ENCODE peak calls at places on chromosomes 11 and 22, in ten cellular contexts. One of them, this sample, is unnamed. For H3K9me2, the result is how much of the 10 kb centered on the place peaks cover.

GRCh38 chr11:72236774-72237111 is 7.2 kb downstream of the PHOX2A start:
- DNase-seq in HCT116: no peak
- DNase-seq in Karpas-422: no peak
- DNase-seq in MM.1S: no peak
- DNase-seq in GM23338: no peak
- DNase-seq in hepatocyte: no peak
- DNase-seq in GM23248: no peak
- DNase-seq in OCI-LY7: no peak
- DNase-seq in PC-3: no peak
- DNase-seq in PC-9: no peak
- DNase-seq in this sample: no peak

GRCh38 chr11:44637477-44637876 is 72.0 kb downstream of the CD82 start:
- DNase-seq in HCT116: no peak
- DNase-seq in Karpas-422: no peak
- DNase-seq in MM.1S: no peak
- DNase-seq in GM23338: no peak
- DNase-seq in hepatocyte: no peak
- DNase-seq in GM23248: peak
- DNase-seq in OCI-LY7: no peak
- DNase-seq in PC-3: no peak
- DNase-seq in PC-9: no peak
- DNase-seq in this sample: no peak

GRCh38 chr22:37095113-37095512 is 14.4 kb downstream of the TMPRSS6 start:
- DNase-seq in HCT116: no peak
- DNase-seq in Karpas-422: no peak
- DNase-seq in MM.1S: no peak
- DNase-seq in GM23338: no peak
- DNase-seq in hepatocyte: no peak
- DNase-seq in GM23248: no peak
- DNase-seq in OCI-LY7: no peak
- DNase-seq in PC-3: no peak
- DNase-seq in PC-9: no peak
- DNase-seq in this sample: no peak

GRCh38 chr22:43823353-43823908 is 11.3 kb upstream of the EFCAB6 start:
- DNase-seq in HCT116: no peak
- DNase-seq in Karpas-422: no peak
- DNase-seq in MM.1S: no peak
- DNase-seq in GM23338: peak
- DNase-seq in hepatocyte: peak
- DNase-seq in GM23248: no peak
- DNase-seq in OCI-LY7: no peak
- DNase-seq in PC-3: peak
- DNase-seq in PC-9: peak
- DNase-seq in this sample: no peak

GRCh38 chr22:43925433-43926348 is 2.1 kb downstream of the PNPLA3 start:
- DNase-seq in HCT116: no peak
- DNase-seq in Karpas-422: no peak
- DNase-seq in MM.1S: no peak
- DNase-seq in GM23338: peak
- DNase-seq in hepatocyte: peak
- DNase-seq in GM23248: no peak
- DNase-seq in OCI-LY7: no peak
- DNase-seq in PC-3: no peak
- DNase-seq in PC-9: no peak
- DNase-seq in this sample: no peak

GRCh38 chr11:57276169-57276854 is 39.3 kb upstream of the APLNR start:
- DNase-seq in HCT116: no peak
- DNase-seq in Karpas-422: no peak
- DNase-seq in MM.1S: no peak
- DNase-seq in GM23338: no peak
- DNase-seq in hepatocyte: no peak
- DNase-seq in GM23248: no peak
- DNase-seq in OCI-LY7: no peak
- DNase-seq in PC-3: no peak
- DNase-seq in PC-9: peak
- DNase-seq in this sample: no peak

GRCh38 chr11:131661137-131661536 is 290.7 kb downstream of the NTM start:
- DNase-seq in HCT116: no peak
- DNase-seq in Karpas-422: no peak
- DNase-seq in MM.1S: no peak
- DNase-seq in GM23338: no peak
- DNase-seq in hepatocyte: no peak
- DNase-seq in GM23248: peak
- DNase-seq in OCI-LY7: no peak
- DNase-seq in PC-3: no peak
- DNase-seq in PC-9: no peak
- DNase-seq in this sample: no peak

GRCh38 chr11:17036666-17037658 is 22.7 kb upstream of the PLEKHA7 start:
- DNase-seq in HCT116: peak
- DNase-seq in Karpas-422: peak
- DNase-seq in MM.1S: no peak
- DNase-seq in GM23338: peak
- DNase-seq in hepatocyte: peak
- DNase-seq in GM23248: no peak
- DNase-seq in OCI-LY7: peak
- DNase-seq in PC-3: peak
- DNase-seq in PC-9: no peak
- DNase-seq in this sample: no peak

GRCh38 chr11:69887330-69887729 is 68.1 kb upstream of the FGF3 start:
- DNase-seq in HCT116: no peak
- DNase-seq in Karpas-422: no peak
- DNase-seq in MM.1S: no peak
- DNase-seq in GM23338: no peak
- DNase-seq in hepatocyte: no peak
- DNase-seq in GM23248: no peak
- DNase-seq in OCI-LY7: no peak
- DNase-seq in PC-3: no peak
- DNase-seq in PC-9: no peak
- DNase-seq in this sample: no peak

GRCh38 chr11:69890476-69890875 is 71.3 kb upstream of the FGF3 start:
- DNase-seq in HCT116: no peak
- DNase-seq in Karpas-422: no peak
- DNase-seq in MM.1S: no peak
- DNase-seq in GM23338: no peak
- DNase-seq in hepatocyte: no peak
- DNase-seq in GM23248: no peak
- DNase-seq in OCI-LY7: no peak
- DNase-seq in PC-3: no peak
- DNase-seq in PC-9: no peak
- DNase-seq in this sample: no peak

GRCh38 chr11:69887841-69888670 is 68.8 kb upstream of the FGF3 start:
- DNase-seq in HCT116: no peak
- DNase-seq in Karpas-422: no peak
- DNase-seq in MM.1S: no peak
- DNase-seq in GM23338: no peak
- DNase-seq in hepatocyte: no peak
- DNase-seq in GM23248: no peak
- DNase-seq in OCI-LY7: no peak
- DNase-seq in PC-3: no peak
- DNase-seq in PC-9: no peak
- DNase-seq in this sample: no peak

GRCh38 chr11:69889400-69890372 is 70.5 kb upstream of the FGF3 start:
- DNase-seq in HCT116: no peak
- DNase-seq in Karpas-422: no peak
- DNase-seq in MM.1S: no peak
- DNase-seq in GM23338: peak
- DNase-seq in hepatocyte: no peak
- DNase-seq in GM23248: no peak
- DNase-seq in OCI-LY7: no peak
- DNase-seq in PC-3: no peak
- DNase-seq in PC-9: no peak
- DNase-seq in this sample: no peak

DNA sequence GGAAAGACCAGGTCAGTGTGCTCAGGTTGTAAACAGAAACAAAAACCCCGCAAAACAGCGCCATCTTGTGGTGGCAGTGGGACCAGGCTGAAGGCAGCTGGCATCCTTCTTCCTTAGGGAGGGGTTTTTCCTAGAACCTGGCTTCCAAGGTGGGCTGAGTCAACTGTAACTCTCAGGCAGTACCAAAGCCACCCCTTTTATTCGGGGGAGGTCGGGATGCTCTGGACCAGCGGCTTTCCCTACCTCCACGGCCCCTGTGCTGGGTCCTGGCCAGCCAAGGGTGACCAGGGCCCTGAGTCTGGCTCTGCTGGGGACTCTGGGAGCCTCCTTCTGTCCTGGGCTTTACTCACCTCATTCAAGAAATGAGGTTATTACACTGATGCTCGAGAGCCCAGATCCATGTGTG is 69.5 kb upstream of the FGF3 start:
- DNase-seq in HCT116: peak
- DNase-seq in Karpas-422: peak
- DNase-seq in MM.1S: peak
- DNase-seq in GM23338: peak
- DNase-seq in hepatocyte: peak
- DNase-seq in GM23248: peak
- DNase-seq in OCI-LY7: peak
- DNase-seq in PC-3: peak
- DNase-seq in PC-9: peak
- DNase-seq in this sample: peak
- H3K9me2 ChIP-seq in HCT116: under half
- H3K9me2 ChIP-seq in Karpas-422: under half
- H3K9me2 ChIP-seq in MM.1S: under half
- H3K9me2 ChIP-seq in GM23338: under half
- H3K9me2 ChIP-seq in hepatocyte: under half
- H3K9me2 ChIP-seq in GM23248: under half
- H3K9me2 ChIP-seq in OCI-LY7: under half
- H3K9me2 ChIP-seq in PC-3: under half
- H3K9me2 ChIP-seq in PC-9: under half
- H3K9me2 ChIP-seq in this sample: under half

GRCh38 chr11:117900720-117901440 is 24.4 kb upstream of the FXYD6 start:
- DNase-seq in HCT116: no peak
- DNase-seq in Karpas-422: no peak
- DNase-seq in MM.1S: no peak
- DNase-seq in GM23338: no peak
- DNase-seq in hepatocyte: no peak
- DNase-seq in GM23248: no peak
- DNase-seq in OCI-LY7: no peak
- DNase-seq in PC-3: no peak
- DNase-seq in PC-9: no peak
- DNase-seq in this sample: no peak
- H3K9me2 ChIP-seq in HCT116: under half
- H3K9me2 ChIP-seq in Karpas-422: under half
- H3K9me2 ChIP-seq in MM.1S: under half
- H3K9me2 ChIP-seq in GM23338: under half
- H3K9me2 ChIP-seq in hepatocyte: under half
- H3K9me2 ChIP-seq in GM23248: under half
- H3K9me2 ChIP-seq in OCI-LY7: under half
- H3K9me2 ChIP-seq in PC-3: under half
- H3K9me2 ChIP-seq in PC-9: under half
- H3K9me2 ChIP-seq in this sample: under half

GRCh38 chr11:26910192-26910591 is 83.7 kb upstream of the FIBIN start:
- DNase-seq in HCT116: no peak
- DNase-seq in Karpas-422: no peak
- DNase-seq in MM.1S: no peak
- DNase-seq in GM23338: no peak
- DNase-seq in hepatocyte: no peak
- DNase-seq in GM23248: no peak
- DNase-seq in OCI-LY7: no peak
- DNase-seq in PC-3: no peak
- DNase-seq in PC-9: no peak
- DNase-seq in this sample: no peak

GRCh38 chr11:26916805-26917204 is 77.1 kb upstream of the FIBIN start:
- DNase-seq in HCT116: no peak
- DNase-seq in Karpas-422: no peak
- DNase-seq in MM.1S: no peak
- DNase-seq in GM23338: no peak
- DNase-seq in hepatocyte: no peak
- DNase-seq in GM23248: no peak
- DNase-seq in OCI-LY7: no peak
- DNase-seq in PC-3: no peak
- DNase-seq in PC-9: no peak
- DNase-seq in this sample: no peak

GRCh38 chr11:26909429-26910009 is 84.4 kb upstream of the FIBIN start:
- DNase-seq in HCT116: no peak
- DNase-seq in Karpas-422: no peak
- DNase-seq in MM.1S: no peak
- DNase-seq in GM23338: no peak
- DNase-seq in hepatocyte: no peak
- DNase-seq in GM23248: no peak
- DNase-seq in OCI-LY7: no peak
- DNase-seq in PC-3: no peak
- DNase-seq in PC-9: no peak
- DNase-seq in this sample: no peak

DNA sequence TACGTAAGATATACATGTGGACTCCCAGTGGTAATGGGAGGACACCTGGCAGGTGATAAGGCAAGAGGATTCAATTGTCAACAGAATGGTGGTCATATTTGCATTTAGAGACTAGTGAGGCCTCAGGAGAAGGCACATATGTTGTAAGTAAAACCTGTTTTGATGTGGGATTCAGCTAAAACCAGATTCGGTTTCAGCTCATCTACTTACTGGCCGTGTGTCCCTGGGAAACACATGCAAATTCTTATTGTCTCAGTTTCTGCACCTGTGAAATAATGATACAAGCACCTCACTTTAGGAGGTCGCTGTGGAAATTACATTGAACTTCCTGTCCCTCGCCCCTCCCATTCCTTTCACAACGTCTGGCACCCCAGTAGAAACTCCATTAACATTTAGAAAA is 78.9 kb upstream of the FIBIN start:
- DNase-seq in HCT116: no peak
- DNase-seq in Karpas-422: no peak
- DNase-seq in MM.1S: peak
- DNase-seq in GM23338: peak
- DNase-seq in hepatocyte: no peak
- DNase-seq in GM23248: no peak
- DNase-seq in OCI-LY7: peak
- DNase-seq in PC-3: no peak
- DNase-seq in PC-9: no peak
- DNase-seq in this sample: no peak
- H3K9me2 ChIP-seq in HCT116: under half
- H3K9me2 ChIP-seq in Karpas-422: under half
- H3K9me2 ChIP-seq in MM.1S: under half
- H3K9me2 ChIP-seq in GM23338: under half
- H3K9me2 ChIP-seq in hepatocyte: under half
- H3K9me2 ChIP-seq in GM23248: under half
- H3K9me2 ChIP-seq in OCI-LY7: under half
- H3K9me2 ChIP-seq in PC-3: under half
- H3K9me2 ChIP-seq in PC-9: under half
- H3K9me2 ChIP-seq in this sample: under half

GRCh38 chr11:45692808-45693453 is 27.5 kb upstream of the CHST1 start:
- DNase-seq in HCT116: no peak
- DNase-seq in Karpas-422: peak
- DNase-seq in MM.1S: no peak
- DNase-seq in GM23338: no peak
- DNase-seq in hepatocyte: no peak
- DNase-seq in GM23248: no peak
- DNase-seq in OCI-LY7: no peak
- DNase-seq in PC-3: no peak
- DNase-seq in PC-9: no peak
- DNase-seq in this sample: no peak
- H3K9me2 ChIP-seq in HCT116: under half
- H3K9me2 ChIP-seq in Karpas-422: under half
- H3K9me2 ChIP-seq in MM.1S: under half
- H3K9me2 ChIP-seq in GM23338: under half
- H3K9me2 ChIP-seq in hepatocyte: under half
- H3K9me2 ChIP-seq in GM23248: under half
- H3K9me2 ChIP-seq in OCI-LY7: under half
- H3K9me2 ChIP-seq in PC-3: under half
- H3K9me2 ChIP-seq in PC-9: under half
- H3K9me2 ChIP-seq in this sample: under half

GRCh38 chr11:61139391-61139790 is 21.8 kb downstream of the VPS37C start:
- DNase-seq in HCT116: no peak
- DNase-seq in Karpas-422: no peak
- DNase-seq in MM.1S: no peak
- DNase-seq in GM23338: no peak
- DNase-seq in hepatocyte: no peak
- DNase-seq in GM23248: no peak
- DNase-seq in OCI-LY7: no peak
- DNase-seq in PC-3: no peak
- DNase-seq in PC-9: no peak
- DNase-seq in this sample: no peak
- H3K9me2 ChIP-seq in HCT116: under half
- H3K9me2 ChIP-seq in Karpas-422: under half
- H3K9me2 ChIP-seq in MM.1S: under half
- H3K9me2 ChIP-seq in GM23338: under half
- H3K9me2 ChIP-seq in hepatocyte: under half
- H3K9me2 ChIP-seq in GM23248: under half
- H3K9me2 ChIP-seq in OCI-LY7: under half
- H3K9me2 ChIP-seq in PC-3: under half
- H3K9me2 ChIP-seq in PC-9: under half
- H3K9me2 ChIP-seq in this sample: under half

This sample was measured in SK-N-SH.